ENCODE peak calls at places on chromosomes 6 and 20, in eight cellular contexts. One of them, this sample, is unnamed.

GRCh38 chr6:7262037-7262461 is 51.0 kb downstream of the SSR1 start:
- DNase-seq in mammary epithelial cell: peak
- DNase-seq in AG04449: no peak
- DNase-seq in AG10803: no peak
- DNase-seq in heart left ventricle: peak
- DNase-seq in upper lobe of right lung: no peak
- DNase-seq in lower leg skin: no peak
- DNase-seq in fibroblast of pulmonary artery: no peak
- DNase-seq in this sample: no peak

GRCh38 chr6:44071670-44072451 is 55.4 kb downstream of the MRPL14 start:
- DNase-seq in mammary epithelial cell: peak
- DNase-seq in AG04449: peak
- DNase-seq in AG10803: peak
- DNase-seq in heart left ventricle: no peak
- DNase-seq in upper lobe of right lung: no peak
- DNase-seq in lower leg skin: no peak
- DNase-seq in fibroblast of pulmonary artery: peak
- DNase-seq in this sample: no peak

GRCh38 chr6:159788757-159789376 is 535 bp downstream of the TCP1 start:
- DNase-seq in mammary epithelial cell: peak
- DNase-seq in AG04449: no peak
- DNase-seq in AG10803: peak
- DNase-seq in heart left ventricle: peak
- DNase-seq in upper lobe of right lung: peak
- DNase-seq in lower leg skin: peak
- DNase-seq in fibroblast of pulmonary artery: peak
- DNase-seq in this sample: no peak

GRCh38 chr6:87431263-87431662 is 23.5 kb downstream of the CFAP206 start:
- DNase-seq in mammary epithelial cell: peak
- DNase-seq in AG04449: no peak
- DNase-seq in AG10803: peak
- DNase-seq in heart left ventricle: no peak
- DNase-seq in upper lobe of right lung: no peak
- DNase-seq in lower leg skin: no peak
- DNase-seq in fibroblast of pulmonary artery: peak
- DNase-seq in this sample: no peak

GRCh38 chr6:79391511-79391910 is 145.7 kb downstream of the LCA5 start:
- DNase-seq in mammary epithelial cell: no peak
- DNase-seq in AG04449: no peak
- DNase-seq in AG10803: no peak
- DNase-seq in heart left ventricle: no peak
- DNase-seq in upper lobe of right lung: no peak
- DNase-seq in lower leg skin: no peak
- DNase-seq in fibroblast of pulmonary artery: no peak
- DNase-seq in this sample: no peak

GRCh38 chr6:131215212-131215611 is 79.9 kb downstream of the AKAP7 start:
- DNase-seq in mammary epithelial cell: no peak
- DNase-seq in AG04449: no peak
- DNase-seq in AG10803: no peak
- DNase-seq in heart left ventricle: no peak
- DNase-seq in upper lobe of right lung: no peak
- DNase-seq in lower leg skin: no peak
- DNase-seq in fibroblast of pulmonary artery: no peak
- DNase-seq in this sample: no peak

GRCh38 chr6:142246960-142247359 is 54.8 kb upstream of the ADGRG6 start:
- DNase-seq in mammary epithelial cell: no peak
- DNase-seq in AG04449: no peak
- DNase-seq in AG10803: no peak
- DNase-seq in heart left ventricle: no peak
- DNase-seq in upper lobe of right lung: no peak
- DNase-seq in lower leg skin: no peak
- DNase-seq in fibroblast of pulmonary artery: no peak
- DNase-seq in this sample: no peak

GRCh38 chr6:105489213-105489525 is 86.3 kb upstream of the PREP start:
- DNase-seq in mammary epithelial cell: no peak
- DNase-seq in AG04449: no peak
- DNase-seq in AG10803: no peak
- DNase-seq in heart left ventricle: no peak
- DNase-seq in upper lobe of right lung: no peak
- DNase-seq in lower leg skin: no peak
- DNase-seq in fibroblast of pulmonary artery: no peak
- DNase-seq in this sample: no peak

GRCh38 chr6:30735668-30736314 is 6.7 kb downstream of the FLOT1 start:
- DNase-seq in mammary epithelial cell: no peak
- DNase-seq in AG04449: no peak
- DNase-seq in AG10803: no peak
- DNase-seq in heart left ventricle: no peak
- DNase-seq in upper lobe of right lung: no peak
- DNase-seq in lower leg skin: no peak
- DNase-seq in fibroblast of pulmonary artery: no peak
- DNase-seq in this sample: no peak

GRCh38 chr20:43925786-43926185 is 11.1 kb downstream of the TOX2 start:
- DNase-seq in mammary epithelial cell: no peak
- DNase-seq in AG04449: no peak
- DNase-seq in AG10803: peak
- DNase-seq in heart left ventricle: no peak
- DNase-seq in upper lobe of right lung: peak
- DNase-seq in lower leg skin: no peak
- DNase-seq in fibroblast of pulmonary artery: peak
- DNase-seq in this sample: no peak

GRCh38 chr6:121857551-121857950 is 422.1 kb downstream of the GJA1 start:
- DNase-seq in mammary epithelial cell: peak
- DNase-seq in AG04449: no peak
- DNase-seq in AG10803: no peak
- DNase-seq in heart left ventricle: no peak
- DNase-seq in upper lobe of right lung: no peak
- DNase-seq in lower leg skin: no peak
- DNase-seq in fibroblast of pulmonary artery: no peak
- DNase-seq in this sample: no peak

GRCh38 chr20:32891926-32892660 is 33.4 kb downstream of the EFCAB8 start:
- DNase-seq in mammary epithelial cell: no peak
- DNase-seq in AG04449: no peak
- DNase-seq in AG10803: no peak
- DNase-seq in heart left ventricle: no peak
- DNase-seq in upper lobe of right lung: no peak
- DNase-seq in lower leg skin: no peak
- DNase-seq in fibroblast of pulmonary artery: no peak
- DNase-seq in this sample: no peak

GRCh38 chr6:10554826-10555225 is 33.7 kb downstream of the GCNT2 start:
- DNase-seq in mammary epithelial cell: no peak
- DNase-seq in AG04449: no peak
- DNase-seq in AG10803: no peak
- DNase-seq in heart left ventricle: no peak
- DNase-seq in upper lobe of right lung: no peak
- DNase-seq in lower leg skin: no peak
- DNase-seq in fibroblast of pulmonary artery: no peak
- DNase-seq in this sample: no peak
- H3K4me3 ChIP-seq in mammary epithelial cell: no peak
- H3K4me3 ChIP-seq in AG04449: no peak
- H3K4me3 ChIP-seq in AG10803: no peak
- H3K4me3 ChIP-seq in heart left ventricle: no peak
- H3K4me3 ChIP-seq in upper lobe of right lung: no peak
- H3K4me3 ChIP-seq in lower leg skin: no peak
- H3K4me3 ChIP-seq in fibroblast of pulmonary artery: no peak
- H3K4me3 ChIP-seq in this sample: no peak

GRCh38 chr20:8534368-8534767 is 402.3 kb downstream of the PLCB1 start:
- DNase-seq in mammary epithelial cell: no peak
- DNase-seq in AG04449: no peak
- DNase-seq in AG10803: no peak
- DNase-seq in heart left ventricle: no peak
- DNase-seq in upper lobe of right lung: no peak
- DNase-seq in lower leg skin: no peak
- DNase-seq in fibroblast of pulmonary artery: no peak
- DNase-seq in this sample: no peak

GRCh38 chr20:8536219-8536618 is 404.2 kb downstream of the PLCB1 start:
- DNase-seq in mammary epithelial cell: no peak
- DNase-seq in AG04449: no peak
- DNase-seq in AG10803: no peak
- DNase-seq in heart left ventricle: no peak
- DNase-seq in upper lobe of right lung: no peak
- DNase-seq in lower leg skin: no peak
- DNase-seq in fibroblast of pulmonary artery: no peak
- DNase-seq in this sample: no peak

GRCh38 chr20:8532169-8532568 is 400.1 kb downstream of the PLCB1 start:
- DNase-seq in mammary epithelial cell: no peak
- DNase-seq in AG04449: no peak
- DNase-seq in AG10803: no peak
- DNase-seq in heart left ventricle: no peak
- DNase-seq in upper lobe of right lung: no peak
- DNase-seq in lower leg skin: no peak
- DNase-seq in fibroblast of pulmonary artery: no peak
- DNase-seq in this sample: no peak

GRCh38 chr20:8540466-8540865 is 408.4 kb downstream of the PLCB1 start:
- DNase-seq in mammary epithelial cell: no peak
- DNase-seq in AG04449: no peak
- DNase-seq in AG10803: no peak
- DNase-seq in heart left ventricle: no peak
- DNase-seq in upper lobe of right lung: no peak
- DNase-seq in lower leg skin: no peak
- DNase-seq in fibroblast of pulmonary artery: no peak
- DNase-seq in this sample: no peak

DNA sequence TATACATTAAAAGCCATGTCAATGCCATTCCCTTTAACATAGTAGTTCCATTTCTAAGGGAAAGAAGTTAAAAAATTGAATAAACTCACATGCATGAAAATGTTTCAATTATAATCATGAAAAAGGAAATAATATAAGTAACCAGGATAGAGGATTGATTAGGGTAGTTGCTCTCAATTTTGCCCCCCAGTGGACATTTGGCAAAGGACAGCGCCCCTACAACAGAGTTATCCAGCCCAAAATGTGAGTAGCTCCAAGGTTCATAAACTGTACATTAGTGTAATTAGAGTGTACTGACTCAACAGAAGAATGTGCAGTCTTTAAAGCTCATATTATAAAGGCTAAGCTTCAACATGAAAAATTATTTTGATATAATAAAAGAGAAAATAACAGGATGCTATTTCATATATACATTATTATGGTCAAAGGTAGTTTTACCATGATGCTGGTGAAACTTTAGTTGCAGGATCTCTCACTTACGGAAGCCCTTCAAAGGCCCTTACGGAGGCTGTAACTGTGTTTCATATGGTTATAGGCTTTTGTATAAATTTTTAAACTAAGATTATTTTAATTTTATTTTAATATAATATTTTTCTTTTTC is 403.4 kb downstream of the PLCB1 start:
- DNase-seq in mammary epithelial cell: no peak
- DNase-seq in AG04449: no peak
- DNase-seq in AG10803: peak
- DNase-seq in heart left ventricle: no peak
- DNase-seq in upper lobe of right lung: no peak
- DNase-seq in lower leg skin: no peak
- DNase-seq in fibroblast of pulmonary artery: peak
- DNase-seq in this sample: no peak
- TF ChIP-seq CTCF in mammary epithelial cell: peak
- TF ChIP-seq CTCF in AG04449: peak
- TF ChIP-seq CTCF in AG10803: peak
- TF ChIP-seq CTCF in heart left ventricle: peak
- TF ChIP-seq CTCF in upper lobe of right lung: peak
- TF ChIP-seq CTCF in lower leg skin: no peak
- TF ChIP-seq CTCF in fibroblast of pulmonary artery: peak
- TF ChIP-seq CTCF in this sample: peak

GRCh38 chr6:99614430-99615161 is 8.0 kb downstream of the PRDM13 start:
- DNase-seq in mammary epithelial cell: no peak
- DNase-seq in AG04449: no peak
- DNase-seq in AG10803: no peak
- DNase-seq in heart left ventricle: peak
- DNase-seq in upper lobe of right lung: no peak
- DNase-seq in lower leg skin: no peak
- DNase-seq in fibroblast of pulmonary artery: no peak
- DNase-seq in this sample: no peak

GRCh38 chr6:99611148-99611547 is 4.5 kb downstream of the PRDM13 start:
- DNase-seq in mammary epithelial cell: no peak
- DNase-seq in AG04449: no peak
- DNase-seq in AG10803: no peak
- DNase-seq in heart left ventricle: no peak
- DNase-seq in upper lobe of right lung: no peak
- DNase-seq in lower leg skin: no peak
- DNase-seq in fibroblast of pulmonary artery: no peak
- DNase-seq in this sample: no peak

GRCh38 chr6:99613398-99613704 is 6.7 kb downstream of the PRDM13 start:
- DNase-seq in mammary epithelial cell: no peak
- DNase-seq in AG04449: no peak
- DNase-seq in AG10803: peak
- DNase-seq in heart left ventricle: peak
- DNase-seq in upper lobe of right lung: no peak
- DNase-seq in lower leg skin: no peak
- DNase-seq in fibroblast of pulmonary artery: peak
- DNase-seq in this sample: no peak

GRCh38 chr6:99613705-99614429 is 7.2 kb downstream of the PRDM13 start:
- DNase-seq in mammary epithelial cell: no peak
- DNase-seq in AG04449: no peak
- DNase-seq in AG10803: no peak
- DNase-seq in heart left ventricle: peak
- DNase-seq in upper lobe of right lung: no peak
- DNase-seq in lower leg skin: no peak
- DNase-seq in fibroblast of pulmonary artery: no peak
- DNase-seq in this sample: no peak

DNA sequence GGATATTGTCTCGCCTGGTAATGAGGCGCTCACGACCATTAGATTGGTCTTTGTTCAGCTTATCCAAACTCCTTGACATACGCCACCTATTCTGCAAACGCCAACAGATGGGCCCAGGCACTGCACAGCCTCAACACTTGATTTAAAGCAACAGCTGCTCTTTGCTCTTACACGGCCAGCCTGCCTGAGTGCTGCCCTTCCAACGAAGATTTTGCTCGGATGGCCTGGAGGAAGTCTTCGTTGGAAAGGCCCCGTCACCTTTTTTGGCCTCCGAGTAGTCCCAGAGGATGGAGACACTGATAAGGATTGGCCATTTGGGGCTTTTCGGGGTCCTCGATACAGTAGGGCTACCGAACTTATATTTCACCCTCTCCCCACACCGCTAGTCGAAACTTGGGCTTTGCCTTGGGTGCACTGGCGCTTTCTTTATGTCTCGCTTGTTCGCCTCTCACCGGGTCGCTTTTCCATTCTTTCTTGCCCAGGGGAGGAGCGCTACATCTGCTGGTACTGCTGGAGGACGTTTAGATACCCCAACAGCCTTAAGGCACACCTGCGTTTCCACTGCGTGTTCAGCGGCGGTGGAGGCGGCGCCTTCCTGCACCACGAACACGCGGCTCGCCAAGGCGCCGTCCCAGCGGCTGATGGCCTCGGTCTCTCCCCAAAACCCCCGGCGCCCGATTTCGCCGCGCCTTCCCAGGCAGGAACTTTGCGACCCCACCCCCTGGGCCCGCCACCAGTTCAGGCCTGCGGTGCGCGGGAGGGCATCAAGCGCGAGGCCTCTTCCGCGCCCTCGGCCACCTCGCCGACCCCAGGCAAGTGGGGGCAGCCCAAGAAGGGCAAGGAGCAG is 6.1 kb downstream of the PRDM13 start:
- DNase-seq in mammary epithelial cell: no peak
- DNase-seq in AG04449: no peak
- DNase-seq in AG10803: no peak
- DNase-seq in heart left ventricle: no peak
- DNase-seq in upper lobe of right lung: no peak
- DNase-seq in lower leg skin: no peak
- DNase-seq in fibroblast of pulmonary artery: no peak
- DNase-seq in this sample: no peak
- H3K4me3 ChIP-seq in mammary epithelial cell: no peak
- H3K4me3 ChIP-seq in AG04449: peak
- H3K4me3 ChIP-seq in AG10803: peak
- H3K4me3 ChIP-seq in heart left ventricle: peak
- H3K4me3 ChIP-seq in upper lobe of right lung: peak
- H3K4me3 ChIP-seq in lower leg skin: peak
- H3K4me3 ChIP-seq in fibroblast of pulmonary artery: no peak
- H3K4me3 ChIP-seq in this sample: no peak

GRCh38 chr6:41591122-41591521 is 44.9 kb downstream of the FOXP4 start:
- DNase-seq in mammary epithelial cell: no peak
- DNase-seq in AG04449: no peak
- DNase-seq in AG10803: no peak
- DNase-seq in heart left ventricle: no peak
- DNase-seq in upper lobe of right lung: no peak
- DNase-seq in lower leg skin: no peak
- DNase-seq in fibroblast of pulmonary artery: no peak
- DNase-seq in this sample: no peak
- TF ChIP-seq CTCF in mammary epithelial cell: no peak
- TF ChIP-seq CTCF in AG04449: no peak
- TF ChIP-seq CTCF in AG10803: no peak
- TF ChIP-seq CTCF in heart left ventricle: no peak
- TF ChIP-seq CTCF in upper lobe of right lung: no peak
- TF ChIP-seq CTCF in lower leg skin: no peak
- TF ChIP-seq CTCF in fibroblast of pulmonary artery: no peak
- TF ChIP-seq CTCF in this sample: no peak